ENCODE peak calls at places on chromosomes 7 and 10, in nine cellular contexts. One of them, this sample, is unnamed.
A peak's percentile ranks its signal among the peaks of the same experiment; 100 is the strongest.

GRCh38 chr10:101120884-101121660 is 10.0 kb upstream of the TLX1 start:
- DNase-seq in astrocyte of the spinal cord: no peak
- DNase-seq in fibroblast of villous mesenchyme: peak; percentile 10
- DNase-seq in activated CD8-positive, alpha-beta T cell treated with anti-CD3 and anti-CD28 coated beads for 36 hours: peak; percentile 58
- DNase-seq in cardiac fibroblast: no peak
- DNase-seq in GM06990: peak; percentile 46
- DNase-seq in WTC11: no peak
- DNase-seq in Peyer's patch: peak; percentile 44
- DNase-seq in body of pancreas: no peak
- DNase-seq in this sample: no peak

GRCh38 chr7:44325181-44325671 is at the start of gene CAMK2B:
- DNase-seq in GM06990: no peak
- DNase-seq in Peyer's patch: no peak
- DNase-seq in body of pancreas: no peak
- DNase-seq in activated CD8-positive, alpha-beta T cell treated with anti-CD3 and anti-CD28 coated beads for 36 hours: no peak
- DNase-seq in cardiac fibroblast: no peak
- DNase-seq in WTC11: no peak
- DNase-seq in astrocyte of the spinal cord: no peak
- DNase-seq in fibroblast of villous mesenchyme: no peak
- DNase-seq in this sample: no peak

GRCh38 chr7:66537380-66537779 is 91.3 kb upstream of the KCTD7 start:
- DNase-seq in body of pancreas: no peak
- DNase-seq in Peyer's patch: no peak
- DNase-seq in activated CD8-positive, alpha-beta T cell treated with anti-CD3 and anti-CD28 coated beads for 36 hours: no peak
- DNase-seq in fibroblast of villous mesenchyme: no peak
- DNase-seq in astrocyte of the spinal cord: no peak
- DNase-seq in cardiac fibroblast: no peak
- DNase-seq in WTC11: no peak
- DNase-seq in GM06990: no peak
- DNase-seq in this sample: no peak

GRCh38 chr7:148142660-148143248 is 447.8 kb upstream of the C7orf33 start:
- DNase-seq in GM06990: no peak
- DNase-seq in activated CD8-positive, alpha-beta T cell treated with anti-CD3 and anti-CD28 coated beads for 36 hours: peak; percentile 17
- DNase-seq in astrocyte of the spinal cord: peak; percentile 27
- DNase-seq in WTC11: no peak
- DNase-seq in body of pancreas: peak; percentile 73
- DNase-seq in cardiac fibroblast: peak; percentile 64
- DNase-seq in fibroblast of villous mesenchyme: peak; percentile 18
- DNase-seq in Peyer's patch: no peak
- DNase-seq in this sample: no peak

GRCh38 chr10:70458329-70459060 is 17.0 kb upstream of the NODAL start:
- DNase-seq in Peyer's patch: peak; percentile 18
- DNase-seq in activated CD8-positive, alpha-beta T cell treated with anti-CD3 and anti-CD28 coated beads for 36 hours: peak; percentile 72
- DNase-seq in body of pancreas: peak; percentile 78
- DNase-seq in cardiac fibroblast: peak; percentile 73
- DNase-seq in GM06990: no peak
- DNase-seq in fibroblast of villous mesenchyme: peak; percentile 82
- DNase-seq in WTC11: peak; percentile 54
- DNase-seq in astrocyte of the spinal cord: peak; percentile 78
- DNase-seq in this sample: no peak

GRCh38 chr10:58994226-58995057 is 182.0 kb upstream of the PHYHIPL start:
- DNase-seq in WTC11: no peak
- DNase-seq in fibroblast of villous mesenchyme: no peak
- DNase-seq in Peyer's patch: no peak
- DNase-seq in GM06990: no peak
- DNase-seq in activated CD8-positive, alpha-beta T cell treated with anti-CD3 and anti-CD28 coated beads for 36 hours: no peak
- DNase-seq in astrocyte of the spinal cord: peak; percentile 10
- DNase-seq in cardiac fibroblast: no peak
- DNase-seq in body of pancreas: no peak
- DNase-seq in this sample: no peak

GRCh38 chr7:106952658-106953231 is 87.7 kb downstream of the PIK3CG start:
- DNase-seq in astrocyte of the spinal cord: no peak
- DNase-seq in Peyer's patch: no peak
- DNase-seq in cardiac fibroblast: no peak
- DNase-seq in activated CD8-positive, alpha-beta T cell treated with anti-CD3 and anti-CD28 coated beads for 36 hours: no peak
- DNase-seq in body of pancreas: peak; percentile 60
- DNase-seq in WTC11: no peak
- DNase-seq in GM06990: no peak
- DNase-seq in fibroblast of villous mesenchyme: no peak
- DNase-seq in this sample: no peak

GRCh38 chr7:496528-497295 is 22.9 kb downstream of the PDGFA start:
- DNase-seq in fibroblast of villous mesenchyme: no peak
- DNase-seq in GM06990: no peak
- DNase-seq in activated CD8-positive, alpha-beta T cell treated with anti-CD3 and anti-CD28 coated beads for 36 hours: no peak
- DNase-seq in body of pancreas: peak; percentile 67
- DNase-seq in Peyer's patch: no peak
- DNase-seq in astrocyte of the spinal cord: no peak
- DNase-seq in cardiac fibroblast: no peak
- DNase-seq in WTC11: no peak
- DNase-seq in this sample: peak; percentile 75

GRCh38 chr10:25978771-25979170 is 44.7 kb downstream of the MYO3A start:
- DNase-seq in fibroblast of villous mesenchyme: no peak
- DNase-seq in cardiac fibroblast: no peak
- DNase-seq in WTC11: no peak
- DNase-seq in activated CD8-positive, alpha-beta T cell treated with anti-CD3 and anti-CD28 coated beads for 36 hours: no peak
- DNase-seq in GM06990: no peak
- DNase-seq in body of pancreas: no peak
- DNase-seq in Peyer's patch: no peak
- DNase-seq in astrocyte of the spinal cord: no peak
- DNase-seq in this sample: no peak

GRCh38 chr7:101838837-101839483 is 21.5 kb downstream of the CUX1 start:
- DNase-seq in body of pancreas: no peak
- DNase-seq in fibroblast of villous mesenchyme: peak; percentile 98
- DNase-seq in cardiac fibroblast: no peak
- DNase-seq in WTC11: peak; percentile 8
- DNase-seq in GM06990: no peak
- DNase-seq in astrocyte of the spinal cord: no peak
- DNase-seq in activated CD8-positive, alpha-beta T cell treated with anti-CD3 and anti-CD28 coated beads for 36 hours: no peak
- DNase-seq in Peyer's patch: no peak
- DNase-seq in this sample: no peak

GRCh38 chr10:112295853-112296830 is 12.9 kb downstream of the TECTB start:
- DNase-seq in Peyer's patch: no peak
- DNase-seq in WTC11: no peak
- DNase-seq in GM06990: no peak
- DNase-seq in fibroblast of villous mesenchyme: peak; percentile 74
- DNase-seq in cardiac fibroblast: peak; percentile 7
- DNase-seq in activated CD8-positive, alpha-beta T cell treated with anti-CD3 and anti-CD28 coated beads for 36 hours: no peak
- DNase-seq in astrocyte of the spinal cord: no peak
- DNase-seq in body of pancreas: no peak
- DNase-seq in this sample: no peak

GRCh38 chr10:47151880-47152279 is 148.1 kb upstream of the GDF10 start:
- DNase-seq in astrocyte of the spinal cord: no peak
- DNase-seq in activated CD8-positive, alpha-beta T cell treated with anti-CD3 and anti-CD28 coated beads for 36 hours: no peak
- DNase-seq in GM06990: no peak
- DNase-seq in body of pancreas: no peak
- DNase-seq in fibroblast of villous mesenchyme: no peak
- DNase-seq in WTC11: no peak
- DNase-seq in Peyer's patch: no peak
- DNase-seq in cardiac fibroblast: no peak
- DNase-seq in this sample: no peak

GRCh38 chr7:55158983-55159382 is 140.2 kb downstream of the EGFR start:
- DNase-seq in astrocyte of the spinal cord: no peak
- DNase-seq in WTC11: no peak
- DNase-seq in GM06990: no peak
- DNase-seq in fibroblast of villous mesenchyme: no peak
- DNase-seq in activated CD8-positive, alpha-beta T cell treated with anti-CD3 and anti-CD28 coated beads for 36 hours: no peak
- DNase-seq in cardiac fibroblast: no peak
- DNase-seq in Peyer's patch: no peak
- DNase-seq in body of pancreas: no peak
- DNase-seq in this sample: no peak

GRCh38 chr7:116740758-116741462 is 68.9 kb downstream of the MET start:
- DNase-seq in GM06990: no peak
- DNase-seq in cardiac fibroblast: no peak
- DNase-seq in activated CD8-positive, alpha-beta T cell treated with anti-CD3 and anti-CD28 coated beads for 36 hours: no peak
- DNase-seq in Peyer's patch: no peak
- DNase-seq in astrocyte of the spinal cord: no peak
- DNase-seq in body of pancreas: no peak
- DNase-seq in WTC11: no peak
- DNase-seq in fibroblast of villous mesenchyme: no peak
- DNase-seq in this sample: no peak

GRCh38 chr7:90570373-90570959 is 25.7 kb upstream of the CDK14 start:
- DNase-seq in activated CD8-positive, alpha-beta T cell treated with anti-CD3 and anti-CD28 coated beads for 36 hours: no peak
- DNase-seq in Peyer's patch: no peak
- DNase-seq in WTC11: no peak
- DNase-seq in body of pancreas: no peak
- DNase-seq in astrocyte of the spinal cord: no peak
- DNase-seq in cardiac fibroblast: no peak
- DNase-seq in fibroblast of villous mesenchyme: no peak
- DNase-seq in GM06990: no peak
- DNase-seq in this sample: no peak

GRCh38 chr7:79451580-79451979 is 1.9 kb downstream of the MAGI2 start:
- DNase-seq in GM06990: no peak
- DNase-seq in Peyer's patch: no peak
- DNase-seq in body of pancreas: no peak
- DNase-seq in fibroblast of villous mesenchyme: no peak
- DNase-seq in WTC11: no peak
- DNase-seq in cardiac fibroblast: peak; percentile 26
- DNase-seq in activated CD8-positive, alpha-beta T cell treated with anti-CD3 and anti-CD28 coated beads for 36 hours: no peak
- DNase-seq in astrocyte of the spinal cord: no peak
- DNase-seq in this sample: no peak

DNA sequence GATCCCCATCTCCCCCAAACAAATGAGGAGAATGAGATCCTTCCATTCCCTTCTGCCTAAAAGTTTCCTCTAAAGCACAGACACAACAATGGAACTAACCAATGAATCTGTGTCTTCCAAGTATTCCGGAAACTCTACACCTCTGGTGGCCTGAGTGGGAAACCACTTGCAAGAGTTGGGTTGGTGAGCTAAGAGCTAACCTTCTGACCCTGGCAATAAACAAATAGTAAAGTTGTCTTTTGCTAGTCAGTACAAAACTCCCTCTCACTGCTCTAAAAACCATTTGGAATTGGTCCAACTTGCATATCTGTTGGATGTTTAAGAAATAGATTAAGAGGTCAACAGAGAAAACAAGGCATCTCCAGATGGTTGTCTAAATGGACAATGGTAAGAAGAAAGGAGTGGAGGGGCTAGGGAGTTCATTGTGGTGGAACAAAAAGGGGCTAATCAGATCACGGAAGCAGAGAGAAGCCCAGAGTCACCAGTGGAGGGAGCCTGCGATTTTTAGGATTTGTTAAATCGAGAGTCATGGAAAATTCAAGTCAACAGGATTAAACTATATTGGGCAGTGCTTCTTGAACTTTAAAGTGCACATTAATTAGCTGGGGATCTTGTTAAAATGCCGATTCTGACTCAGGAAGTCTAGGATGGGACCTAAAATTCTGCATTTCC is 192.3 kb downstream of the EVX1 start:
- DNase-seq in body of pancreas: no peak
- DNase-seq in Peyer's patch: no peak
- DNase-seq in activated CD8-positive, alpha-beta T cell treated with anti-CD3 and anti-CD28 coated beads for 36 hours: no peak
- DNase-seq in fibroblast of villous mesenchyme: peak; percentile 91
- DNase-seq in WTC11: no peak
- DNase-seq in cardiac fibroblast: no peak
- DNase-seq in astrocyte of the spinal cord: peak; percentile 6
- DNase-seq in GM06990: no peak
- DNase-seq in this sample: no peak
- TF ChIP-seq CTCF in body of pancreas: no peak
- TF ChIP-seq CTCF in Peyer's patch: no peak
- TF ChIP-seq CTCF in activated CD8-positive, alpha-beta T cell treated with anti-CD3 and anti-CD28 coated beads for 36 hours: no peak
- TF ChIP-seq CTCF in fibroblast of villous mesenchyme: peak; percentile 31
- TF ChIP-seq CTCF in WTC11: no peak
- TF ChIP-seq CTCF in cardiac fibroblast: no peak
- TF ChIP-seq CTCF in astrocyte of the spinal cord: peak; percentile 23
- TF ChIP-seq CTCF in GM06990: no peak
- TF ChIP-seq CTCF in this sample: peak; percentile 31

DNA sequence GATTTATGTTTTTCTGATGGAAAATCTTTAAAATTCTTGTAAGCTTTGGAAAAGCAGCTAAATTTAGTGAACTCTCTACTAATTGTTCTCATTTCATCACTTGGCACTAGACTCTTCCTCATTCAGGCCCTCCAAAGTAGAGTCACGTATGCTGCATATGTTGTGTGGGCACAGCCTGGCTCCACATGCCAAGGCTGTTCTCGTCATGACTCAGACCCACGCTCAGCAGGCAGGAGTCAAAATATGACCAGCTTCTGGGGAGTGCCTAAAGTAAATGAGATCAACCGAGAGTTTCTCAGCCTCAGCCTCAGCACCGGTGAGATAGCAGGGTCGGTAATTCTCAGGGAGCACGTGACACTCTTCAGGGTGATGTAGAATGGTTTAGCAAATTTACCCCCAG is 1672.9 kb downstream of the REEP3 start:
- DNase-seq in body of pancreas: no peak
- DNase-seq in fibroblast of villous mesenchyme: peak; percentile 3
- DNase-seq in activated CD8-positive, alpha-beta T cell treated with anti-CD3 and anti-CD28 coated beads for 36 hours: no peak
- DNase-seq in astrocyte of the spinal cord: peak; percentile 62
- DNase-seq in Peyer's patch: no peak
- DNase-seq in WTC11: no peak
- DNase-seq in cardiac fibroblast: peak; percentile 2
- DNase-seq in GM06990: no peak
- DNase-seq in this sample: no peak
- TF ChIP-seq CTCF in body of pancreas: no peak
- TF ChIP-seq CTCF in fibroblast of villous mesenchyme: no peak
- TF ChIP-seq CTCF in activated CD8-positive, alpha-beta T cell treated with anti-CD3 and anti-CD28 coated beads for 36 hours: no peak
- TF ChIP-seq CTCF in astrocyte of the spinal cord: no peak
- TF ChIP-seq CTCF in Peyer's patch: no peak
- TF ChIP-seq CTCF in WTC11: no peak
- TF ChIP-seq CTCF in cardiac fibroblast: no peak
- TF ChIP-seq CTCF in GM06990: no peak
- TF ChIP-seq CTCF in this sample: no peak

DNA sequence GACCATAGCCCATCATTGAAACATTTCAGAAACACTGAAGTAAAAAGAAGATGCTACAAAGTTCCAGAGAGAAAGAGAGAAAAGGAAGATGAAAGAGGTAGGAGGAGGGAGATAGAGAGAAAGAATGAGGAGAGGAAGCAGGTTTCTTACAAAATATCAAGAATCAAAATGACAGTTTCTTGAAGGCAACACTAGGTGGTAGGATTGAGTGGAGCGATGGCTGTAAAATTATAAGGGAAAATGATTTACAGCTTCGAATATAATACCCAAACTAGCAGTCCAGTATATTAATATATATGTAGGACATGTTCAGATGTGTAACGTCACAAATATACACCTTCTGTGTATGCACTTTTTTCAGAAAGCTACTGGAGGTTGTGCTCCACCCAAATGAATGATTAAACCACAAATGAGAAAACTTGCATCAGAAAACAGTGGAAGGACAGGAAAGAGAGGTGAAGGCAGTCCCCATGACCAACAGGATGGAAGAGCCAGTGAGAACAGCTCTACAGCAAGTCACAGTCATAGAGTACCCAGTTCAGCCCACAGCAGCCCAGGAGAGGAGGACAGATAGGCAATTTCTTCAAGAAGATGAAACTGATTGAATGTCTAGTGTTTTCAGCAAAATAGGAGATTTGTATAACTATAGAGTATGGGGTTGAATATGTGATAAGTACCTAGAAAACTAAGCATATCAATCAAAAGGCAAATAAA is 151.5 kb upstream of the TARP start:
- DNase-seq in WTC11: no peak
- DNase-seq in astrocyte of the spinal cord: no peak
- DNase-seq in cardiac fibroblast: peak; percentile 10
- DNase-seq in GM06990: no peak
- DNase-seq in fibroblast of villous mesenchyme: no peak
- DNase-seq in activated CD8-positive, alpha-beta T cell treated with anti-CD3 and anti-CD28 coated beads for 36 hours: peak; percentile 20
- DNase-seq in body of pancreas: no peak
- DNase-seq in Peyer's patch: no peak
- DNase-seq in this sample: no peak
- TF ChIP-seq CTCF in WTC11: no peak
- TF ChIP-seq CTCF in astrocyte of the spinal cord: peak; percentile 5
- TF ChIP-seq CTCF in cardiac fibroblast: no peak
- TF ChIP-seq CTCF in GM06990: no peak
- TF ChIP-seq CTCF in fibroblast of villous mesenchyme: no peak
- TF ChIP-seq CTCF in activated CD8-positive, alpha-beta T cell treated with anti-CD3 and anti-CD28 coated beads for 36 hours: no peak
- TF ChIP-seq CTCF in body of pancreas: no peak
- TF ChIP-seq CTCF in Peyer's patch: no peak
- TF ChIP-seq CTCF in this sample: peak; percentile 60

GRCh38 chr7:17971392-17971791 is 31.1 kb upstream of the SNX13 start:
- DNase-seq in astrocyte of the spinal cord: peak; percentile 32
- DNase-seq in cardiac fibroblast: peak; percentile 59
- DNase-seq in activated CD8-positive, alpha-beta T cell treated with anti-CD3 and anti-CD28 coated beads for 36 hours: no peak
- DNase-seq in GM06990: no peak
- DNase-seq in fibroblast of villous mesenchyme: peak; percentile 26
- DNase-seq in WTC11: no peak
- DNase-seq in Peyer's patch: no peak
- DNase-seq in body of pancreas: no peak
- DNase-seq in this sample: no peak
- TF ChIP-seq CTCF in astrocyte of the spinal cord: no peak
- TF ChIP-seq CTCF in cardiac fibroblast: no peak
- TF ChIP-seq CTCF in activated CD8-positive, alpha-beta T cell treated with anti-CD3 and anti-CD28 coated beads for 36 hours: no peak
- TF ChIP-seq CTCF in GM06990: no peak
- TF ChIP-seq CTCF in fibroblast of villous mesenchyme: no peak
- TF ChIP-seq CTCF in WTC11: no peak
- TF ChIP-seq CTCF in Peyer's patch: no peak
- TF ChIP-seq CTCF in body of pancreas: no peak
- TF ChIP-seq CTCF in this sample: peak; percentile 82